ENCODE peak calls at places on chromosomes 16 and 17, in six cellular contexts. T is PC-3, J is keratinocyte, F is hepatocyte, Q is fibroblast of lung, P is MM.1S. X is an unnamed sample. For H3K4me1, the result is how much of the 10 kb centered on the place peaks cover.

GRCh38 chr16:67842509-67843342 is 606 bp downstream of the THAP11 start:
- DNase-seq in J (no peak), P (peak), F (peak), Q (peak), T (peak), X (peak)

GRCh38 chr16:47848481-47849109 is 307.2 kb downstream of the ABCC12 start:
- DNase-seq in F (no peak), P (no peak), Q (peak), J (peak), T (peak), X (no peak)

GRCh38 chr17:44438634-44439033 is 49.2 kb upstream of the ITGA2B start:
- DNase-seq in F (no peak), Q (no peak), T (no peak), P (peak), J (no peak), X (no peak)

GRCh38 chr16:14485811-14486519 is 144.1 kb downstream of the PARN start:
- DNase-seq in P (no peak), T (no peak), F (no peak), Q (no peak), J (no peak), X (no peak)

GRCh38 chr17:32943206-32943605 is 15.3 kb downstream of the TMEM98 start:
- DNase-seq in J (no peak), P (no peak), T (no peak), F (no peak), Q (no peak), X (no peak)

GRCh38 chr17:59791603-59792457 is 84.4 kb downstream of the VMP1 start:
- DNase-seq in P (no peak), Q (no peak), T (no peak), J (no peak), F (no peak), X (no peak)

GRCh38 chr16:47258874-47259461 is 115.2 kb upstream of the NETO2 start:
- DNase-seq in J (no peak), F (no peak), Q (peak), P (peak), T (peak), X (peak)

GRCh38 chr16:58393138-58393504 is 850 bp downstream of the GINS3 start:
- DNase-seq in J (no peak), P (no peak), T (no peak), F (no peak), Q (no peak), X (peak)

GRCh38 chr17:10821770-10822169 is 16.1 kb downstream of the PIRT start:
- DNase-seq in Q (no peak), T (no peak), P (no peak), F (no peak), J (no peak), X (no peak)

GRCh38 chr17:42329025-42329976 is 41.0 kb downstream of the STAT5A start:
- DNase-seq in Q (peak), J (peak), P (no peak), T (no peak), F (no peak), X (no peak)

GRCh38 chr16:30786115-30786935 is 680 bp downstream of the ZNF629 start:
- DNase-seq in Q (peak), P (no peak), F (peak), J (no peak), T (peak), X (peak)

GRCh38 chr17:77370536-77370935 is 229.8 kb downstream of the SEC14L1 start:
- DNase-seq in J (no peak), Q (no peak), F (no peak), T (no peak), P (no peak), X (no peak)

GRCh38 chr16:10828851-10829331 is 10.3 kb upstream of the TVP23A start:
- DNase-seq in Q (peak), P (no peak), F (peak), J (no peak), T (peak), X (no peak)

GRCh38 chr17:7043195-7043543 is 723 bp downstream of the SLC16A11 start:
- DNase-seq in J (no peak), P (peak), T (no peak), F (no peak), Q (no peak), X (no peak)

GRCh38 chr17:81527591-81528383 is at the start of gene FSCN2:
- DNase-seq in T (peak), P (no peak), F (no peak), Q (no peak), J (no peak), X (no peak)

GRCh38 chr17:81239714-81240555 is 817 bp downstream of the NDUFAF8 start:
- DNase-seq in T (peak), Q (no peak), J (peak), P (peak), F (peak), X (peak)

GRCh38 chr17:38748329-38749221 is at the start of gene PCGF2:
- DNase-seq in P (no peak), T (peak), Q (peak), F (peak), J (no peak), X (peak)

GRCh38 chr17:17376362-17376761 is 73.2 kb downstream of the NT5M start:
- DNase-seq in T (peak), J (no peak), Q (peak), P (no peak), F (peak), X (no peak)

GRCh38 chr16:81107506-81107905 is 11.3 kb upstream of the GCSH start:
- DNase-seq in T (no peak), Q (no peak), F (no peak), P (no peak), J (no peak), X (no peak)

GRCh38 chr17:28871056-28871579 is 16.3 kb downstream of the ERAL1 start:
- DNase-seq in T (no peak), Q (no peak), J (no peak), P (peak), F (no peak), X (peak)

GRCh38 chr17:59844884-59845594 is 47.7 kb downstream of the TUBD1 start:
- DNase-seq in T (peak), Q (peak), F (peak), J (no peak), P (no peak), X (no peak)

DNA sequence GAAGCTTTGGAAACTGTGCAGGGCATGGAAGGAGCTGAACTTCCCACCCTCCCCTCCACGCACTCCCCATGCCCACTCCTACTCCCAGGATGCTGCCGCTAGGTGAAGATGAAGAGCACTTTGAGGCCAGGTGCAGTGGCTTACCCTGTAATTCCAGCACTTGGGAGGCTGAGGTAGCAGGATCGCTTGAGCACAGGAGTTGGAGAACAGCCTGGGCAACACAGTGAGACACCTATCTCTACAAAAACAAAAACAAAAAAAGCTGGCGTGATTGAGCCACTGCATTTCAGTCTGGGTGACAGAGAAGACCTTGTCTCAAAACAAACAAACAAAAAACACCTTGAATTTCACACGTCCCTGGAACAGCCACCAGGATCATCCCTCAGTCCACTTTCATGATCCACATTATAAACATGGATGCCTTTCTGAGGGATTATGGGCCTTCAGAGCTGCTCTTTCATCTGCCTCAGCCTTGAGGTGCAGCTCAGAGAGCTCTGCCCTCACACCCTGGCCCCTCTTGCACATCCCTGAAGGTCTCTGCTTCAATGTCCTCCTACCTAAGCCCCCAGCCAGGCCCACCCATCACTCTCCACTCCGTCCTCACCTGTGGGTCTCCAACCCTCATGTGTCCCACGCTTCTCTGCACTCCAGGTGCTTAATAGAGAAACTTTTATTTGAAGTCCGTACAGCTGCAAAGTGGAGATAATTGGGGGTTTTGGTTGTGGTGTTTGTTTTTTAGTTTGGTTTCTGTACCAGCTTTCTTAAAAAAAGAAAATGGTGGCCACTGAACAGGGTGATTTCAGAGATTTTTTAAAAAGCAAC is 25.8 kb downstream of the PHB1 start:
- DNase-seq in P (peak), F (no peak), Q (peak), J (no peak), T (peak), X (no peak)
- H3K4me1 ChIP-seq in P (under half), F (under half), Q (under half), J (under half), T (under half), X (under half)

GRCh38 chr17:49851387-49852291 is 3.8 kb upstream of the TAC4 start:
- DNase-seq in Q (peak), J (no peak), P (peak), T (peak), F (peak), X (peak)
- TF ChIP-seq EZH2 in Q (no peak), J (peak), P (no peak), T (no peak), F (peak), X (peak)

DNA sequence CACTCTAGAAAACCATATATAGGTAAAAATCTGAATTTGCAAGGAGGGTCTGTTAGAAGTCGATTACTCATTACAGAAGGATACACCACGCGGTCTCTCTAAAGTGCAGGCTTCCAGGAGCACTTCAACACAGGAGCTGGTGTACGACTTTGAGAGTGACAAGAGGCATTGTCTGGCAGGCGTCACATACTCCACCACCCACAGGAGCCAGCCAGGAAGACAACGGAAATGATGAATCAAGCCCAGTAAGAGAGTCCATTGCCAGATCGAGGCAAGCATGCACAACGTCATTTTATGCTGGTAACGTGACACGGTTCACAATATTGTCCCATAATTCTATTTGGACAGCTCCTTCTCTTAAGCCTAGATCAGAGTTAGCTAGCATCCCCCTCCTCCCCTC is 15.0 kb upstream of the CACNG4 start:
- DNase-seq in J (no peak), P (no peak), Q (no peak), T (peak), F (no peak), X (no peak)
- H3K4me1 ChIP-seq in J (under half), P (under half), Q (under half), T (under half), F (under half), X (under half)

DNA sequence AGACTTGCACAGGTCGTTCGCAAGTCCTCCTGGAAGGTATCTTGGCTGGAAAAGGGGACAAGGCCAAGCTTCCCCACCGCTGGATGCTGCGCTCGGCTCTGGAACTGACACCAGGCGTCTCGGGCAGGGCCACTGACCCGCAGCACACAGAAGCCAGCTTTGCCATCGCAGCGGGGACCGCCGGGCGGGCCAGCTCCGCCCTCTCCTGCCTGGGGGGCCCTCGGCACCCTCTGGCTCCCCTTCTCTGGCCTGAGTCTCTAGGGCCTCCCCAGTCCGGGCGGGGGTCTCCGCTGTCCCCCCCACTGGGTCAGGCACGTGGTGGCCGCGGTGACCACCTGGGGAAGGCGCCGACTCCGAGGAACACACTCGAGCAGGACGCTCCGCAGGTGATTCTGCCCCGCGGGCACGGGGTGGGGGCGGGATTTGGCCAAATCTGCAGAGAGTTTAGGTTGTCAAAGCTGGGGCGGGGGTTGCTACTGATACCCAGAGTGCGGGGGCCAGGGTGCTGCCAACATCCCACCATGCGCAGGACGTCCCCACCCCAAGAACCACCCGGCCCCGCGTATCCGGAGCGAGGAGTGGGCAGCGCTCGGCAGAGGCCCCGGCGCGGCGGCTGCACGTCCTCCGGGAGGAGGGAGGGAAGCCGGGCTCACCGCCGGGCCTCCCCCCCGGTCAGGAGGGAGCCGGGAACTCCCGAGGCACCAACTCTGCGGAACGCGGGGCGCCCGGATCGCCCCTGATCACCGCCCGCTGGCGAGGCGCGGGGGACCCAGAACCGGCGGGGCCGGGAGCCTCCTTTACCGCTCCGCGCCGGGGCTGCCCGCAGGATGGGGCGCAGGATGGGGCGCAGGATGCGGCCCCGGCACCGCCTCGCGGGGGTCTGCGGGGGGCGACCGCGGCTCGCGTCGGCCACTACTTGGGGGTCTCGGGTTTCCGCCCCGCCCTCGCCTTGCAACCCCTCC is 750 bp upstream of the METRNL start:
- DNase-seq in F (peak), P (no peak), J (no peak), Q (no peak), T (no peak), X (no peak)
- TF ChIP-seq EZH2 in F (peak), P (no peak), J (peak), Q (peak), T (no peak), X (no peak)

GRCh38 chr17:79272220-79272619 is 197.6 kb downstream of the ENGASE start:
- DNase-seq in J (no peak), P (no peak), Q (no peak), F (no peak), T (no peak), X (no peak)
- H3K4me1 ChIP-seq in J (under half), P (under half), Q (under half), F (under half), T (under half), X (under half)

DNA sequence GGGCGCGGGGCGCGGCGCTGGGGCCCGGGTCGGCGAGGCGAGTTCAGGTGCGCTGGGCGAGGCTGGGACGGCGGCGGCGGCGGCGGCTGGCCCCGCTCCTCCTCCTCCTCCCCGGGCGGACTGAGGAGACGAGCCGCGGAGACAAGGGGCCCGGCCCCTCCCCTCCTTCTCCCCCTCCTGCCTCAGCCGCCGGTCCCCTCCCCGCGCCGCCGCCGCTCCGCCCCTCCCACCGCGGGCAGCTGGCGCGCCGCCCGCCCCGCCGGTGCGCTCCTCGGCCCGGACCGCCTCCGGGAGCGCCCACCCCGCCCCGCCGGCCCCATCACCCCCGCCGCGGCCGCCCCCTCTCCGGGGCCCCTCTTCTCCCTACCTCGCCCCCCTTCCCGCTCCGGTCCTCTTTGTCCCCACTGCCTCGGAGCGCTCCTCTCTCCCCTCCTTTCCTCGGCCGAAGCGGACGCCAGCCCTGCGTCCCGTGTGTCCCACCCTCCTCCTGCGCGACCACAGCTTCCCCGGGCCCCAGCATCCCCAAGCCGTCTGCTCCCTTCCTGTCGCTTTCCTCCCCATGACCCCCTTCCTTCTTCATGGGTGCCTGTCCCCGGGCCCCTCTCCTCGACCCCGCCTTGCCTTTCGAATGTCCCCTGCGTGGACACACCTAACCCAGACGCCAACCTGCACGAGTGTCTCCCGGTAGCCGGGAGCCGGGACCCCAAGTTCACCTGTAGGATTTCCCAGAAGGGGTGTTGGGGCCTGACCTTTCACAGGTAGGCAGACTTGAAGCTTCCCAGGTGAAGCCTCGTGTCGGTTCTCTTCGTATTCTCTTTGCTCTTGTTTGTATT is at the start of gene TOX3:
- DNase-seq in F (peak), T (no peak), P (no peak), J (no peak), Q (no peak), X (no peak)
- TF ChIP-seq EZH2 in F (peak), T (no peak), P (no peak), J (peak), Q (peak), X (no peak)

GRCh38 chr17:4516740-4517139 is 18.1 kb downstream of the SPNS2 start:
- DNase-seq in P (no peak), J (no peak), Q (peak), T (no peak), F (no peak), X (no peak)
- H3K4me1 ChIP-seq in P (under half), J (under half), Q (under half), T (under half), F (under half), X (under half)

GRCh38 chr16:86285421-86285820 is 224.9 kb upstream of the FOXF1 start:
- DNase-seq in P (no peak), T (no peak), Q (no peak), J (no peak), F (no peak), X (no peak)

GRCh38 chr16:86283944-86284343 is 226.4 kb upstream of the FOXF1 start:
- DNase-seq in P (no peak), T (no peak), F (no peak), J (no peak), Q (no peak), X (no peak)

GRCh38 chr16:86287641-86288201 is 222.6 kb upstream of the FOXF1 start:
- DNase-seq in J (no peak), P (no peak), Q (no peak), F (no peak), T (no peak), X (no peak)

GRCh38 chr16:86286991-86287640 is 223.2 kb upstream of the FOXF1 start:
- DNase-seq in T (no peak), J (no peak), F (peak), P (no peak), Q (no peak), X (no peak)

GRCh38 chr16:86285938-86286921 is 224.1 kb upstream of the FOXF1 start:
- DNase-seq in J (no peak), T (no peak), Q (no peak), P (no peak), F (peak), X (no peak)
- TF ChIP-seq EZH2 in J (no peak), T (no peak), Q (no peak), P (no peak), F (no peak), X (no peak)

DNA sequence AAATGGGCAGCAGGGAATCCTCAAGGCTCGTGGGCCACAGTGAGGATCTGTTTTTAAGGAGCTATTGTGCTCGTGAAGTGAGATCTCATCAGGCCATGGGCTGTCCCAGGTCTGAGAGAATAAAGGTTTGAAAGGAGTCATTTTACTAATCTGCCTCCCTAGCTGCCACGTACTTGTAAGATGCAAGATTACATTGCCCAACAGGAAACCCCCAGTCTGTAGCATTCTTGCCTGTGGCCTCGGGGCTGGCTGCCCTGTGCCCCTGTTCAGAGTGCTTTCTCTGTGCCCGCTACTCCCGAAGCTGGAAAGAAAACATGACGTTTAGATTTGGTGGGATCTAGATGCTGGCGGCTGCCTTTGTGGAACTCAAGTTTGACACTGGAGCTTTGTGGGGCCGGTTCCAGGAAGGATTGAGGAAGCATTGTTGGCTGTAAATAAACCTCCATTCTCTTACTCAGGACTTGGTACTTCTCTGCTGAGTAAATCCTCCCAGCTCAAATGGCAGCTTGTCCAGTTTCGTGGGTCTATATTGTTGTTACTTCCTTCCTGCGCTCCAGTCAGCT is 21.2 kb downstream of the SAP30BP start:
- DNase-seq in J (no peak), T (no peak), Q (no peak), F (no peak), P (no peak), X (no peak)
- H3K4me1 ChIP-seq in J (half or more), T (half or more), Q (under half), F (under half), P (under half), X (under half)

GRCh38 chr17:62628845-62629555 is 1.5 kb downstream of the MRC2 start:
- DNase-seq in P (no peak), J (no peak), T (no peak), Q (peak), F (peak), X (no peak)

GRCh38 chr17:62627219-62627903 is at the start of gene MRC2:
- DNase-seq in J (no peak), F (peak), T (peak), P (no peak), Q (peak), X (peak)

GRCh38 chr17:62629556-62630364 is 2.3 kb downstream of the MRC2 start:
- DNase-seq in F (no peak), J (no peak), Q (no peak), T (no peak), P (no peak), X (no peak)

GRCh38 chr17:62626719-62627218 is 701 bp upstream of the MRC2 start:
- DNase-seq in Q (peak), T (peak), F (peak), P (no peak), J (no peak), X (peak)

GRCh38 chr17:62627904-62628603 is 584 bp downstream of the MRC2 start:
- DNase-seq in T (peak), P (no peak), Q (peak), J (no peak), F (peak), X (peak)
- TF ChIP-seq EZH2 in T (no peak), P (no peak), Q (no peak), J (no peak), F (peak), X (no peak)